ENCODE peak calls at places on chromosomes 7 and 10, in five cellular contexts. One of them, this sample, is unnamed.

GRCh38 chr7:1537631-1538412 is 7.3 kb downstream of the MAFK start:
- DNase-seq in stimulated activated CD4-positive, alpha-beta T cell treated with anti-CD3 and anti-CD28 coated beads, TNF-alpha, amount 100 ng/mL, for 4 hours: no peak
- DNase-seq in posterior cingulate gyrus: peak
- DNase-seq in GM20000: no peak
- DNase-seq in NCI-H774: no peak
- DNase-seq in this sample: peak

GRCh38 chr10:30392564-30392990 is 41.4 kb upstream of the MAP3K8 start:
- DNase-seq in stimulated activated CD4-positive, alpha-beta T cell treated with anti-CD3 and anti-CD28 coated beads, TNF-alpha, amount 100 ng/mL, for 4 hours: peak
- DNase-seq in posterior cingulate gyrus: peak
- DNase-seq in GM20000: peak
- DNase-seq in NCI-H774: peak
- DNase-seq in this sample: peak

GRCh38 chr10:110868981-110869380 is 2.7 kb upstream of the PDCD4 start:
- DNase-seq in stimulated activated CD4-positive, alpha-beta T cell treated with anti-CD3 and anti-CD28 coated beads, TNF-alpha, amount 100 ng/mL, for 4 hours: no peak
- DNase-seq in posterior cingulate gyrus: no peak
- DNase-seq in GM20000: no peak
- DNase-seq in NCI-H774: no peak
- DNase-seq in this sample: no peak

GRCh38 chr10:124743188-124744046 is 761 bp downstream of the FAM53B start:
- DNase-seq in stimulated activated CD4-positive, alpha-beta T cell treated with anti-CD3 and anti-CD28 coated beads, TNF-alpha, amount 100 ng/mL, for 4 hours: no peak
- DNase-seq in posterior cingulate gyrus: no peak
- DNase-seq in GM20000: peak
- DNase-seq in NCI-H774: no peak
- DNase-seq in this sample: no peak

GRCh38 chr7:55031075-55031474 is 12.3 kb downstream of the EGFR start:
- DNase-seq in stimulated activated CD4-positive, alpha-beta T cell treated with anti-CD3 and anti-CD28 coated beads, TNF-alpha, amount 100 ng/mL, for 4 hours: no peak
- DNase-seq in posterior cingulate gyrus: no peak
- DNase-seq in GM20000: no peak
- DNase-seq in NCI-H774: no peak
- DNase-seq in this sample: no peak

GRCh38 chr7:112411186-112411795 is 39.0 kb upstream of the IFRD1 start:
- DNase-seq in stimulated activated CD4-positive, alpha-beta T cell treated with anti-CD3 and anti-CD28 coated beads, TNF-alpha, amount 100 ng/mL, for 4 hours: no peak
- DNase-seq in posterior cingulate gyrus: peak
- DNase-seq in GM20000: no peak
- DNase-seq in NCI-H774: no peak
- DNase-seq in this sample: no peak

GRCh38 chr10:3763035-3763456 is 22.0 kb downstream of the KLF6 start:
- DNase-seq in stimulated activated CD4-positive, alpha-beta T cell treated with anti-CD3 and anti-CD28 coated beads, TNF-alpha, amount 100 ng/mL, for 4 hours: no peak
- DNase-seq in posterior cingulate gyrus: no peak
- DNase-seq in GM20000: no peak
- DNase-seq in NCI-H774: no peak
- DNase-seq in this sample: no peak

GRCh38 chr10:12214763-12215218 is 18.8 kb downstream of the CDC123 start:
- DNase-seq in stimulated activated CD4-positive, alpha-beta T cell treated with anti-CD3 and anti-CD28 coated beads, TNF-alpha, amount 100 ng/mL, for 4 hours: no peak
- DNase-seq in posterior cingulate gyrus: peak
- DNase-seq in GM20000: peak
- DNase-seq in NCI-H774: peak
- DNase-seq in this sample: no peak

GRCh38 chr7:46972205-46972604 is 609.7 kb downstream of the TNS3 start:
- DNase-seq in stimulated activated CD4-positive, alpha-beta T cell treated with anti-CD3 and anti-CD28 coated beads, TNF-alpha, amount 100 ng/mL, for 4 hours: no peak
- DNase-seq in posterior cingulate gyrus: no peak
- DNase-seq in GM20000: no peak
- DNase-seq in NCI-H774: no peak
- DNase-seq in this sample: no peak

This sample was measured in occipital lobe.